ENCODE peak calls at places on chromosomes 11 and 22, in nine cellular contexts. O is anterior cingulate cortex, D is LoVo, B is mesothelial cell of epicardium, R is left ventricle myocardium inferior, Q is mucosa of gallbladder, Z is mesenteric fat pad, G is colonic mucosa, W is brain microvascular endothelial cell. N is an unnamed sample.

GRCh38 chr22:45804986-45805325 is 133.3 kb downstream of the ATXN10 start:
- DNase-seq in O (no peak), D (peak; percentile 75), B (no peak), R (no peak), Q (no peak), Z (no peak), G (no peak), W (peak; percentile 96), N (no peak)

GRCh38 chr22:36724836-36725235 is 21.3 kb upstream of the CACNG2 start:
- DNase-seq in O (no peak), D (no peak), B (no peak), R (no peak), Q (no peak), Z (no peak), G (no peak), W (no peak), N (no peak)

GRCh38 chr11:44556735-44557409 is 8.6 kb upstream of the CD82 start:
- DNase-seq in O (no peak), D (peak; percentile 34), B (no peak), R (peak; percentile 62), Q (peak; percentile 71), Z (no peak), G (peak; percentile 72), W (peak; percentile 45), N (peak; percentile 64)

GRCh38 chr11:112795142-112795815 is 165.9 kb upstream of the NCAM1 start:
- DNase-seq in O (no peak), D (peak; percentile 52), B (no peak), R (no peak), Q (no peak), Z (no peak), G (peak; percentile 34), W (peak; percentile 12), N (no peak)

GRCh38 chr11:3808846-3809623 is 675 bp downstream of the PGAP2 start:
- DNase-seq in O (no peak), D (peak; percentile 71), B (no peak), R (no peak), Q (peak; percentile 53), Z (no peak), G (peak; percentile 68), W (no peak), N (peak; percentile 52)

GRCh38 chr11:17387811-17388210 is 648 bp downstream of the KCNJ11 start:
- DNase-seq in O (no peak), D (no peak), B (no peak), R (no peak), Q (no peak), Z (no peak), G (no peak), W (no peak), N (no peak)

GRCh38 chr11:86062719-86063118 is 6.2 kb downstream of the PICALM start:
- DNase-seq in O (no peak), D (no peak), B (no peak), R (no peak), Q (no peak), Z (no peak), G (no peak), W (no peak), N (no peak)

GRCh38 chr11:23585700-23586099 is 725.4 kb upstream of the CCDC179 start:
- DNase-seq in O (no peak), D (no peak), B (no peak), R (no peak), Q (no peak), Z (no peak), G (no peak), W (no peak), N (no peak)

GRCh38 chr22:28019881-28020861 is 101.1 kb upstream of the PITPNB start:
- DNase-seq in O (peak; percentile 46), D (peak; percentile 41), B (peak; percentile 49), R (peak; percentile 78), Q (peak; percentile 66), Z (peak; percentile 90), G (peak; percentile 73), W (peak; percentile 64), N (peak; percentile 47)

GRCh38 chr22:46069518-46070214 is 80.7 kb upstream of the PPARA start:
- DNase-seq in O (peak; percentile 85), D (peak; percentile 92), B (no peak), R (peak; percentile 84), Q (peak; percentile 91), Z (no peak), G (peak; percentile 98), W (peak; percentile 71), N (no peak)

GRCh38 chr11:88313441-88313840 is 24.1 kb downstream of the CTSC start:
- DNase-seq in O (no peak), D (no peak), B (no peak), R (no peak), Q (no peak), Z (no peak), G (no peak), W (no peak), N (no peak)

GRCh38 chr22:28736296-28737155 is 5.1 kb downstream of the CHEK2 start:
- DNase-seq in O (no peak), D (no peak), B (no peak), R (no peak), Q (no peak), Z (no peak), G (no peak), W (no peak), N (no peak)

GRCh38 chr11:65954771-65955170 is 6.8 kb upstream of the SART1 start:
- DNase-seq in O (no peak), D (no peak), B (no peak), R (no peak), Q (no peak), Z (no peak), G (no peak), W (no peak), N (no peak)

GRCh38 chr11:43819926-43820325 is 60.7 kb upstream of the ALKBH3 start:
- DNase-seq in O (no peak), D (no peak), B (no peak), R (no peak), Q (no peak), Z (no peak), G (no peak), W (no peak), N (no peak)

GRCh38 chr11:28877366-28877765 is 769.2 kb downstream of the METTL15 start:
- DNase-seq in O (no peak), D (no peak), B (no peak), R (no peak), Q (no peak), Z (no peak), G (no peak), W (no peak), N (no peak)

GRCh38 chr11:75380716-75381420 is 18.4 kb upstream of the RPS3 start:
- DNase-seq in O (no peak), D (no peak), B (no peak), R (no peak), Q (peak; percentile 75), Z (no peak), G (peak; percentile 75), W (no peak), N (no peak)

GRCh38 chr11:47863189-47863892 is 15.2 kb upstream of the NUP160 start:
- DNase-seq in O (no peak), D (no peak), B (no peak), R (no peak), Q (no peak), Z (no peak), G (no peak), W (peak; percentile 36), N (no peak)

GRCh38 chr11:289706-290620 is 1.0 kb downstream of the PGGHG start:
- DNase-seq in O (no peak), D (no peak), B (peak; percentile 18), R (peak; percentile 13), Q (no peak), Z (peak; percentile 89), G (no peak), W (no peak), N (peak; percentile 52)

GRCh38 chr11:113697798-113698407 is 8.2 kb downstream of the TMPRSS5 start:
- DNase-seq in O (no peak), D (no peak), B (no peak), R (no peak), Q (no peak), Z (no peak), G (no peak), W (no peak), N (no peak)

GRCh38 chr11:103609117-103610066 is 427.0 kb upstream of the DDI1 start:
- DNase-seq in O (no peak), D (peak; percentile 57), B (no peak), R (no peak), Q (no peak), Z (no peak), G (no peak), W (peak; percentile 91), N (no peak)

GRCh38 chr11:85762226-85762625 is 48.7 kb downstream of the SYTL2 start:
- DNase-seq in O (no peak), D (no peak), B (no peak), R (no peak), Q (no peak), Z (no peak), G (no peak), W (no peak), N (no peak)

GRCh38 chr11:45247433-45247832 is 38.7 kb downstream of the SYT13 start:
- DNase-seq in O (no peak), D (no peak), B (no peak), R (no peak), Q (no peak), Z (peak; percentile 26), G (no peak), W (no peak), N (no peak)

GRCh38 chr11:84408946-84409411 is 1122.8 kb upstream of the CCDC90B start:
- DNase-seq in O (no peak), D (no peak), B (no peak), R (no peak), Q (no peak), Z (no peak), G (no peak), W (no peak), N (no peak)

GRCh38 chr11:35352107-35352888 is 67.1 kb downstream of the SLC1A2 start:
- DNase-seq in O (no peak), D (no peak), B (no peak), R (peak; percentile 43), Q (no peak), Z (no peak), G (no peak), W (no peak), N (no peak)

GRCh38 chr11:61904539-61905048 is 12.8 kb downstream of the RAB3IL1 start:
- DNase-seq in O (no peak), D (no peak), B (no peak), R (no peak), Q (peak; percentile 35), Z (no peak), G (no peak), W (no peak), N (no peak)

N was measured in effector memory CD8-positive, alpha-beta T cell.